ENCODE peak calls at places on chromosomes 3 and 15, in seven cellular contexts. B is GM12878, N is HepG2, P is A549, L is H1, H is K562, I is SK-N-SH. T is an unnamed sample.

GRCh38 chr15:99157456-99157855 is 52.6 kb downstream of the SYNM start:
- DNase-seq in P (no peak), L (no peak), B (no peak), H (no peak), N (no peak), I (no peak), T (no peak)

GRCh38 chr15:57835119-57835518 is 128.6 kb downstream of the POLR2M start:
- DNase-seq in L (no peak), P (no peak), N (no peak), I (no peak), B (no peak), H (no peak), T (no peak)

GRCh38 chr3:49172616-49173041 is 1.2 kb downstream of the KLHDC8B start:
- DNase-seq in N (no peak), H (no peak), I (no peak), L (no peak), B (no peak), P (no peak), T (no peak)

GRCh38 chr15:59444980-59445500 is 7.1 kb downstream of the FAM81A start:
- DNase-seq in L (no peak), N (no peak), H (no peak), B (no peak), I (no peak), P (no peak), T (no peak)

GRCh38 chr3:10025205-10026083 is 793 bp upstream of the FANCD2 start:
- DNase-seq in N (no peak), H (no peak), B (no peak), P (no peak), I (no peak), L (no peak), T (no peak)

GRCh38 chr3:142977399-142977728 is 13.9 kb upstream of the PAQR9 start:
- DNase-seq in I (no peak), H (no peak), N (no peak), P (peak), B (no peak), L (no peak), T (no peak)

GRCh38 chr3:17122758-17123157 is 238.0 kb downstream of the PLCL2 start:
- DNase-seq in I (no peak), H (no peak), L (no peak), P (no peak), N (no peak), B (no peak), T (no peak)

GRCh38 chr15:37121492-37121891 is 21.1 kb upstream of the MEIS2 start:
- DNase-seq in N (no peak), B (no peak), P (no peak), I (no peak), L (no peak), H (no peak), T (no peak)

GRCh38 chr3:133662256-133662773 is 574 bp upstream of the TOPBP1 start:
- DNase-seq in B (no peak), P (peak), H (peak), L (no peak), N (peak), I (peak), T (no peak)

GRCh38 chr3:130661116-130661515 is 85.5 kb downstream of the PIK3R4 start:
- DNase-seq in P (no peak), I (no peak), L (no peak), H (no peak), N (no peak), B (no peak), T (no peak)

GRCh38 chr3:130658666-130659065 is 88.0 kb downstream of the PIK3R4 start:
- DNase-seq in I (no peak), N (no peak), P (no peak), B (no peak), H (no peak), L (no peak), T (no peak)

GRCh38 chr3:130662407-130663028 is 84.1 kb downstream of the PIK3R4 start:
- DNase-seq in P (no peak), I (no peak), H (no peak), B (no peak), L (no peak), N (no peak), T (no peak)

DNA sequence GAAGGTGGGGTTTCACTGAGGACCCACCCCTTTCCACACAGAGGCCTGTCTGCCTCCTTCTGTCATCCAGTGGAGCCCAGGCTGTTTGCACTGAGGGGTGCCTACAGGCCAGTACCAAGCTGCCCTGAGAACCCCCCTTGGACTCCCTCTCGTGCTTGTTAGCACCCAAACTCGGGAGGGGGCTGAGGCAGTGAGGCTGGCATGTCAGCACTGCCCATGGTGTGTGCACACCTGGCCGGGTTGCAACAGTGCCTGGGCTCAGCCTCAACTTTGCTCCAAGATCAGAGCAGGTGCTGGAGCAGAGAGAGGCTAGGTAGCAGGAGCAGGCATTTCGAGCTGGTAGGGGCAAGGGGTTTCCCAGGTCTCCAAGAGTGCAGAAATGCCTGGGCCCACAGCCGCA is 90.0 kb downstream of the PIK3R4 start:
- DNase-seq in N (no peak), P (no peak), B (no peak), L (no peak), H (no peak), I (no peak), T (no peak)
- TF ChIP-seq CTCF in N (no peak), P (no peak), B (no peak), L (no peak), H (no peak), I (no peak), T (no peak)

GRCh38 chr3:123564056-123564455 is 20.8 kb downstream of the HACD2 start:
- DNase-seq in N (no peak), P (no peak), L (no peak), B (no peak), I (no peak), H (no peak), T (no peak)

GRCh38 chr3:123561188-123561587 is 23.7 kb downstream of the HACD2 start:
- DNase-seq in B (no peak), L (no peak), N (no peak), I (no peak), H (no peak), P (no peak), T (no peak)

GRCh38 chr3:123562547-123562946 is 22.3 kb downstream of the HACD2 start:
- DNase-seq in B (no peak), H (no peak), I (no peak), L (no peak), N (no peak), P (no peak), T (no peak)

GRCh38 chr3:123559040-123559861 is 25.6 kb downstream of the HACD2 start:
- DNase-seq in P (peak), I (peak), B (no peak), L (no peak), N (peak), H (peak), T (no peak)
- TF ChIP-seq MAX in P (no peak), I (no peak), B (no peak), L (no peak), N (no peak), H (no peak), T (no peak)

GRCh38 chr3:193829781-193830180 is 236.8 kb downstream of the OPA1 start:
- DNase-seq in I (no peak), B (no peak), H (no peak), L (no peak), P (no peak), N (no peak), T (no peak)
- TF ChIP-seq USF2 in I (no peak), B (no peak), H (no peak), L (no peak), P (no peak), N (no peak), T (no peak)

GRCh38 chr15:50670115-50670514 is 16.5 kb downstream of the TRPM7 start:
- DNase-seq in I (no peak), B (no peak), N (no peak), L (no peak), P (no peak), H (no peak), T (no peak)

GRCh38 chr15:50676799-50677483 is 9.7 kb downstream of the TRPM7 start:
- DNase-seq in P (peak), L (no peak), I (no peak), N (no peak), B (no peak), H (peak), T (no peak)

GRCh38 chr15:50681467-50681866 is 5.1 kb downstream of the TRPM7 start:
- DNase-seq in B (no peak), H (no peak), I (no peak), P (no peak), L (no peak), N (no peak), T (no peak)

DNA sequence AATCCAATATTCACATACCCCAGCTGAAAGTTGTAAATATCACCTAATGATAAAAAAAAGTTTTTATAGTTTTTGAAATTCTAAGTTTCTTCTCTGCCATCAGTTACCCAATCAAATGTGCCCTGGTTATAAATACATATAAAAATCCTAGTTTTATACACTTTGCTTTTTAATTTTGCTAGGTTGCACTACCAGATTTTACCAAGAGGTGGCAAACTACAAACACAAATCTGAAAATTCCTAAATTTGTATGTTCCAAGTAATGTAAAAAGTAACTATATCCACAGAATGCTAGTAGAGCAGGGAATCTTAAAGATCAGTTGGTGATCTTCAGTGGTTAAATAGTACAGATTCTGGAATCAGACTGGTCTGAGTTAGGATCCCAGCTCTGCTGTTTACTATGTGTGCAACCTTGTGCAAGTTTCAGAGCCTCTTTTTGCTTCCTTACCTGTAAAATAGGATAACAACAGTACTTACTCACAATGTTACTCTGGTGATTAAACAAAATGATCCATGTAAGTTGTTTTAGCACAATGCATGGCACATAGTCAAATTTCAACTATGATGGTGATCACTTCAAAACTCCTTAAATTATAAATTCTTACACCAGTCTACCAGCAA is 11.0 kb downstream of the TRPM7 start:
- DNase-seq in P (peak), H (peak), B (peak), I (peak), L (no peak), N (no peak), T (no peak)
- TF ChIP-seq CTCF in P (peak), H (peak), B (peak), I (peak), L (no peak), N (peak), T (peak)

DNA sequence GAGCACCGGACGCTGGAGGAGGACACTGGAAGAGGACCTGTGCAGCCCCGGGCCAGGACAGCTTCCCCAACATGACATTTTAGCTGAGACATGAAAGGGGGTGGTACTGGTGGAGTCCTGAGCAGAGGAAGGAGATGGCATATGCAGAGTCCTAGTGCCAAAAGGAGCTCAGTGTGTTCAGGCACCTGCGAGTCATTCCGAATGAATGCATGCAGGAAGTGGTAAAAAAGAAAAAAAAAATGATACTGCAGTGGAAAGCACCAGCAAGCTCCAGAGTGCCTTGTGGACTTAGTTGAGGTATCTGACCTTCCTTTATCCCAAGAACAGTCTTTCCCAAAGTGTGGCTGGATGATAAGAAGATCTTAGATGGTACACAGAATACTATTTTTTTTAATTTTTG is 6.6 kb upstream of the ZNF148 start:
- DNase-seq in L (no peak), N (no peak), P (peak), B (peak), H (no peak), I (no peak), T (no peak)
- TF ChIP-seq MAX in L (no peak), N (no peak), P (no peak), B (no peak), H (no peak), I (no peak), T (no peak)

GRCh38 chr3:187807086-187807862 is 62.0 kb upstream of the BCL6 start:
- DNase-seq in B (no peak), I (no peak), N (no peak), H (no peak), P (no peak), L (no peak), T (no peak)

GRCh38 chr3:187813198-187813597 is 67.9 kb upstream of the BCL6 start:
- DNase-seq in L (no peak), N (no peak), B (no peak), I (no peak), P (no peak), H (no peak), T (no peak)

GRCh38 chr3:187808466-187809291 is 63.4 kb upstream of the BCL6 start:
- DNase-seq in N (peak), L (no peak), B (no peak), H (no peak), P (peak), I (no peak), T (no peak)

GRCh38 chr3:187809979-187810568 is 64.8 kb upstream of the BCL6 start:
- DNase-seq in P (peak), B (no peak), I (no peak), N (peak), H (no peak), L (no peak), T (no peak)

DNA sequence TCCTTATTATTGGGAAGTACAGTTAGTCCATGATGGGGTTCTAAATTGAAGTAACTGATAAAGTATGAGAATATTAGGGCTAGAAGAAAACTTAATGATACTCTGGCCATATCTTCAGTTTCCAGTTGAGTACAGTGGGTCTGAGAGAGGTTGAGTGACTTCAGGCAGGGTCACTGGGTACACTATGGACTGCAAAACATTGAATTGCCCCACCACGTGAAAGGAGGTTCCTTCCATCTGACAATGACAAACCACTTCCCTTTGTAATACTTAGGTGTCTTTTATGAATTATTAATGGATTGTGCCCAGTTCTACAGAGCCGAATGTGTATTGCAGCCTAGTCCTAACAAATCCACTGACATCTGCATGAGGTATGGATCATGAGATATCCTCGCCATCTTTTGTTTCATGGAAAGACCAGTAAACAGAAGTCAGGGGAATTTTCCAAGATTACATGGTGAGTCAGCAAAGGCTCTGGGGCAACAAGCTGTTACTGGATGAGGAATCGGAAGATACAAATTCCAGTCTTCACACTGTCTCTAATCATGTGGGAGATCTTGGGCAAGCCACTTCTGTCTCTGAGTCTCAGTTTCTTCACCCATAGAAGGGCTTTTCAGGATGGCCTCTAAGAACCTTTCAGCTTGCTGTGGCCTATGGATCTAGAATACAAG is 66.4 kb upstream of the BCL6 start:
- DNase-seq in N (no peak), I (no peak), L (no peak), B (no peak), P (peak), H (no peak), T (no peak)
- TF ChIP-seq USF2 in N (no peak), I (no peak), L (no peak), B (no peak), P (no peak), H (no peak), T (no peak)

DNA sequence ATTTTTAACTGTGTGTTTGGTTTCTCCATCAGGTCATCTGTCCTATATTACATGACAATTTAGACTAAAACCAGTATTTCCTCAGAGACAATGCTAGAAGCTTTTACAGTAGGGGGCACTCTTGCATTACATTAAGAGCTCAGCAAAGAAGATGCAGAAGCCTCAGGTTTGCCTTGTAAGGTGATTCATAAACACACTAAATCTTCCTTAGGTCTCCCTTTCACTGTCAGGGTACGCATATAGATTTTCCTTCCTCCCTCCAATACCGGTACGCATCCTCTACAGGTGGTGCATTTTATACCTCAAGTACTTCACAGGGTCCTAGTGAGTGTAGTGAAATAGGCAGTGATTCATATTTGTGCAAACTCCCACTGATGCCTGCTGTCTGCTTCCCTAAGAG is 46.5 kb downstream of the CD86 start:
- DNase-seq in L (no peak), H (peak), P (peak), B (peak), I (peak), N (peak), T (no peak)
- TF ChIP-seq CTCF in L (no peak), H (peak), P (peak), B (peak), I (peak), N (peak), T (no peak)

GRCh38 chr3:46966811-46967210 is 9.7 kb downstream of the CCDC12 start:
- DNase-seq in I (no peak), H (no peak), N (no peak), L (no peak), B (no peak), P (no peak), T (no peak)
- TF ChIP-seq MAX in I (no peak), H (no peak), N (no peak), L (no peak), B (no peak), P (no peak), T (no peak)

GRCh38 chr15:51888593-51889195 is 59.2 kb downstream of the TMOD3 start:
- DNase-seq in N (no peak), B (no peak), I (peak), H (peak), P (peak), L (no peak), T (no peak)

GRCh38 chr15:51883436-51883835 is 54.0 kb downstream of the TMOD3 start:
- DNase-seq in I (no peak), B (no peak), H (no peak), L (no peak), P (no peak), N (no peak), T (no peak)

GRCh38 chr15:51884041-51884440 is 54.6 kb downstream of the TMOD3 start:
- DNase-seq in B (no peak), P (no peak), H (no peak), I (no peak), L (no peak), N (no peak), T (no peak)

GRCh38 chr15:51887887-51888592 is 58.6 kb downstream of the TMOD3 start:
- DNase-seq in N (peak), H (no peak), P (peak), L (no peak), I (no peak), B (no peak), T (no peak)

DNA sequence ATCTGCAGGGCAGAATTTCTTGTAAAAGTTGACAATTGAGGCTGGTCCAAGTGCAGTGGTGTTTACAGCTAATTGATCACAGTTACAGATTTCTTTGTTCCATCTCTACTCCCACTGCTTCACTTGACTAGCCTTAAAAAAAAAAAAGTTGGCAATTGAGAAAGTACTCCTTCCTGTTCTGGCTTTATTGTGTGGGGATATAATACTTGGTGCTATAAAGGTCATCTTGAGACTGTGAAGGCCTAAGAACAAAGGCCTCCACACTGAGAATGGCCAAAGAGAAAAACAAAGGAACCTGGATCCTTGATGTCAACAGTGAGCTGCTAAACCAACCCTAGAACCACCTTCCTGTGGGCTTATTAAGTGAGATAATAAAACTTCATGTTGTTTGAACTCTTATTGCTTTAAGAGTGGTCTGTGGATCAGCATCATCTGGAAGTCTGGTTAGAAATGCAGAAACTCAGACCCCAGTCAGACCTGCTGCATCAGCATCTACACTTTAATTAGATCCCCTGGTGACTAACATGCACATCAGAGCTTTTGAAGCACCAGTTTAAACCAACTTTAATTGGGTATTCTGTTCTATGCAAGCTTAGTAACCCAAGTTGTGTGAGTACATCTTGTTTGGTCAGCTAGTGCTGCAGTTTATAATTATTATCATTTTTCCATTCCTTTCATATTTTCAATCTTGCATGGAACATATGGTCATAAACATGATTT is 55.2 kb downstream of the TMOD3 start:
- DNase-seq in L (no peak), I (no peak), B (no peak), H (no peak), N (no peak), P (no peak), T (no peak)
- TF ChIP-seq USF2 in L (no peak), I (no peak), B (no peak), H (no peak), N (no peak), P (no peak), T (no peak)

GRCh38 chr15:44193651-44194396 is 1.2 kb downstream of the FRMD5 start:
- DNase-seq in H (no peak), P (no peak), B (no peak), L (peak), N (no peak), I (peak), T (peak)

GRCh38 chr15:44194397-44195150 is 497 bp downstream of the FRMD5 start:
- DNase-seq in P (peak), I (peak), L (peak), N (no peak), H (peak), B (no peak), T (no peak)

GRCh38 chr15:44199393-44199792 is 4.3 kb upstream of the FRMD5 start:
- DNase-seq in L (no peak), P (no peak), N (peak), H (no peak), I (no peak), B (no peak), T (no peak)

GRCh38 chr15:44195151-44195740 is at the start of gene FRMD5:
- DNase-seq in P (peak), N (peak), L (peak), H (peak), B (peak), I (peak), T (peak)
- TF ChIP-seq CTCF in P (no peak), N (peak), L (peak), H (no peak), B (no peak), I (peak), T (no peak)